ENCODE peak calls at places on chromosome 22, in nine cellular contexts. X is mesothelial cell of epicardium; P is heart right ventricle; A is tibial nerve; J is MCF 10A; R is CD4-positive, alpha-beta T cell; O is B cell; V is neural progenitor cell; M is HL-60. W is an unnamed sample.

GRCh38 chr22:45452565-45453449 is 39.3 kb downstream of the RIBC2 start:
- DNase-seq in X (no peak), P (no peak), A (no peak), J (no peak), R (no peak), O (no peak), V (no peak), M (no peak), W (no peak)

GRCh38 chr22:31399211-31400022 is at the start of gene DRG1:
- DNase-seq in X (peak), P (peak), A (peak), J (peak), R (peak), O (peak), V (peak), M (peak), W (peak)

GRCh38 chr22:47067911-47068654 is 305.6 kb downstream of the TBC1D22A start:
- DNase-seq in X (no peak), P (no peak), A (no peak), J (no peak), R (no peak), O (peak), V (no peak), M (no peak), W (no peak)

GRCh38 chr22:41915035-41915782 is at the start of gene SHISA8:
- DNase-seq in X (peak), P (peak), A (no peak), J (no peak), R (peak), O (no peak), V (peak), M (no peak), W (no peak)

GRCh38 chr22:46010951-46011626 is 34.1 kb upstream of the WNT7B start:
- DNase-seq in X (no peak), P (no peak), A (no peak), J (no peak), R (no peak), O (no peak), V (no peak), M (no peak), W (no peak)

GRCh38 chr22:49730656-49731055 is 97.0 kb downstream of the BRD1 start:
- DNase-seq in X (no peak), P (no peak), A (no peak), J (no peak), R (no peak), O (no peak), V (no peak), M (no peak), W (no peak)

GRCh38 chr22:32824531-32825315 is 23.2 kb downstream of the TIMP3 start:
- DNase-seq in X (no peak), P (no peak), A (no peak), J (no peak), R (no peak), O (no peak), V (no peak), M (no peak), W (no peak)

GRCh38 chr22:46007848-46008261 is 30.9 kb upstream of the WNT7B start:
- DNase-seq in X (peak), P (peak), A (peak), J (peak), R (no peak), O (no peak), V (no peak), M (no peak), W (no peak)

GRCh38 chr22:20553947-20554741 is 46.7 kb downstream of the MED15 start:
- DNase-seq in X (no peak), P (no peak), A (no peak), J (no peak), R (no peak), O (no peak), V (no peak), M (no peak), W (no peak)

GRCh38 chr22:22684605-22685561 is 40.5 kb downstream of the GGTLC2 start:
- DNase-seq in X (no peak), P (no peak), A (no peak), J (peak), R (no peak), O (peak), V (peak), M (no peak), W (no peak)

GRCh38 chr22:22689621-22690345 is 45.4 kb downstream of the GGTLC2 start:
- DNase-seq in X (no peak), P (no peak), A (no peak), J (no peak), R (no peak), O (no peak), V (no peak), M (no peak), W (no peak)

GRCh38 chr22:22685586-22685985 is 41.2 kb downstream of the GGTLC2 start:
- DNase-seq in X (no peak), P (no peak), A (no peak), J (no peak), R (no peak), O (no peak), V (no peak), M (no peak), W (no peak)

GRCh38 chr22:22691055-22691454 is 46.6 kb downstream of the GGTLC2 start:
- DNase-seq in X (no peak), P (no peak), A (no peak), J (no peak), R (no peak), O (no peak), V (no peak), M (no peak), W (no peak)

GRCh38 chr22:22687638-22688500 is 43.5 kb downstream of the GGTLC2 start:
- DNase-seq in X (no peak), P (no peak), A (peak), J (peak), R (no peak), O (no peak), V (peak), M (no peak), W (no peak)
- TF ChIP-seq CTCF in X (peak), P (peak), A (peak), J (peak), R (peak), O (peak), V (peak), M (peak), W (peak)

GRCh38 chr22:23704062-23704461 is 13.2 kb downstream of the RGL4 start:
- DNase-seq in X (no peak), P (no peak), A (no peak), J (no peak), R (no peak), O (no peak), V (no peak), M (no peak), W (no peak)
- TF ChIP-seq CTCF in X (no peak), P (no peak), A (no peak), J (no peak), R (no peak), O (no peak), V (no peak), M (no peak), W (no peak)

GRCh38 chr22:38513063-38513462 is 7.0 kb upstream of the DDX17 start:
- DNase-seq in X (no peak), P (no peak), A (no peak), J (no peak), R (peak), O (no peak), V (peak), M (no peak), W (no peak)
- TF ChIP-seq CTCF in X (no peak), P (peak), A (no peak), J (no peak), R (peak), O (no peak), V (peak), M (no peak), W (peak)

DNA sequence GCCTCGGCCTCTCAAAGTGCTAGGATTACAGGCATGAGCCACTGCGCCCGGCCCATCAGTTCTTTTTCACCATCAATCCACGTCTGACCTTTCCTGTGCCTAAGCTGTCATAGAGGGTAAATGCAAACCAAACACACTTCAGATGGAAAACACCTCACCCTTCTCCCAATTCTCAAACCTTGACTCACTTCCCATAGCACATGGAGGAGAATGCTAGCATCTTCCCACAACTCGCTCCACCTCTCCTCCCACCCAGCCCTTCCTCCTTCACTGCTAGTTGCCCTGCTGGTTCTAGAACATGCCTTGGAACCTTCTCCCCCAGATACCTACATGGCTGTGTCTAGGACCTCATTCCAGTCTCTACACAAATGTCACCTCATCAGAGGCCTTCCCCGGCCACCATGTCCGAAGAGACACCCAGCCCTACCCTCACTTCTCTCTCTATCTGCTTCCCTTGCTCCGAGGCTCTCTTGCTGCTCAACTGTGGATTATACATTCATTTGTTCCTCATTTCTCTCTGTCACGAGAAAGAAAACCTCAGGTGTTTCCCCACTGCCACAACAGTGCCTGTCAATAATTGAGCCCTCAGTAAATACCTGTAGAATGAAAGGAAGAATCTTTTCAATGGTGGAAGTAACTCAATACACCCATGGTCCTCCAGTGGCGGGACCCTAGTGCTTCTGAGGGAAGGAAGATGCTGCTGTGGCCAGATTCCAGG is 21.3 kb upstream of the NCF4 start:
- DNase-seq in X (no peak), P (no peak), A (no peak), J (no peak), R (no peak), O (no peak), V (no peak), M (no peak), W (no peak)
- TF ChIP-seq CTCF in X (no peak), P (no peak), A (no peak), J (no peak), R (no peak), O (no peak), V (no peak), M (no peak), W (no peak)

DNA sequence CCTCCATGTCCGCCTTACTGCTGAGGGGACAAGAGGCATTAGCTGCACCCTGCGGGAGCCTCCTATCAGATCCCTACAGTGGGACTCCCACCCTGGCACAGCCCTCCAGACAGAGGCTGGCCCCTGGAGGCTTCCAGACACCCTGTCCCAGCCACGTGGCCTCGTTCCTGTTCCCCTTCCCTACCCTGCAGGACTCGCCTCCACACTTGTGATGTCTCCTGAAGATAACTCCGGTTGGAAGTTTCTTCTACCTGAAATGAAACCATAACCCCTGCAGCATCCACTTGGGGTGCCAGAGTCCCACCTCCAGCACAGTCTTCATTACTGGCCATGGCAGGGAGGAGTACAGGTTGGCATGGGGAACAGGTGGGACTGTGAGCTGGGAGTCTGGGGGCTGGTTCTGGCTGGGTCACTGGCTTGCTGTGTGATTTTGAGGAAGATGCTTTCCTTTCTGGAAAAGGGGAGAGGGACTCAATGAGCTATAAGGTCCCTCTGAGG is 4.9 kb upstream of the SH3BP1 start:
- DNase-seq in X (no peak), P (peak), A (no peak), J (no peak), R (no peak), O (no peak), V (no peak), M (peak), W (no peak)
- TF ChIP-seq CTCF in X (no peak), P (no peak), A (no peak), J (peak), R (peak), O (no peak), V (no peak), M (peak), W (peak)

GRCh38 chr22:22235564-22235963 is 9.0 kb upstream of the VPREB1 start:
- DNase-seq in X (no peak), P (no peak), A (peak), J (peak), R (peak), O (peak), V (peak), M (no peak), W (peak)
- TF ChIP-seq CTCF in X (peak), P (peak), A (peak), J (peak), R (peak), O (peak), V (peak), M (peak), W (peak)